ENCODE peak calls at places on chromosome 18, in eight cellular contexts. S is prostate gland, T is A549, H is uterus, F is testis, P is stomach, E is body of pancreas, I is heart left ventricle. V is an unnamed sample.

GRCh38 chr18:7668392-7668791 is 101.3 kb downstream of the PTPRM start:
- DNase-seq in S (no peak), T (no peak), H (no peak), F (no peak), P (no peak), E (no peak), I (no peak), V (no peak)

GRCh38 chr18:35582899-35583558 is 1.5 kb downstream of the GALNT1 start:
- DNase-seq in S (peak; percentile 26), T (no peak), H (no peak), F (no peak), P (no peak), E (no peak), I (no peak), V (no peak)

GRCh38 chr18:80202264-80202998 is 44.9 kb downstream of the PARD6G start:
- DNase-seq in S (no peak), T (no peak), H (no peak), F (no peak), P (no peak), E (no peak), I (no peak), V (peak; percentile 43)

GRCh38 chr18:7978834-7979233 is 411.7 kb downstream of the PTPRM start:
- DNase-seq in S (no peak), T (no peak), H (no peak), F (no peak), P (no peak), E (no peak), I (no peak), V (no peak)

GRCh38 chr18:32018331-32019250 is at the start of gene RNF125:
- DNase-seq in S (peak; percentile 66), T (peak; percentile 39), H (peak; percentile 47), F (peak; percentile 71), P (peak; percentile 84), E (peak; percentile 77), I (peak; percentile 79), V (no peak)

GRCh38 chr18:21739604-21740473 is 753 bp upstream of the MIB1 start:
- DNase-seq in S (no peak), T (no peak), H (peak; percentile 28), F (peak; percentile 26), P (no peak), E (no peak), I (peak; percentile 17), V (no peak)

GRCh38 chr18:45050712-45051639 is 370.3 kb downstream of the SETBP1 start:
- DNase-seq in S (no peak), T (peak; percentile 6), H (no peak), F (no peak), P (no peak), E (no peak), I (no peak), V (no peak)

GRCh38 chr18:48832961-48833700 is 117.6 kb downstream of the SMAD7 start:
- DNase-seq in S (no peak), T (peak; percentile 19), H (peak; percentile 30), F (peak; percentile 12), P (peak; percentile 45), E (peak; percentile 43), I (peak; percentile 54), V (peak; percentile 58)

GRCh38 chr18:52902188-52902587 is 562.2 kb downstream of the DCC start:
- DNase-seq in S (no peak), T (no peak), H (no peak), F (no peak), P (no peak), E (no peak), I (no peak), V (no peak)

GRCh38 chr18:79702906-79703305 is 23.3 kb downstream of the CTDP1 start:
- DNase-seq in S (no peak), T (no peak), H (no peak), F (no peak), P (no peak), E (no peak), I (no peak), V (no peak)

GRCh38 chr18:35267161-35267651 is 22.8 kb downstream of the ZSCAN30 start:
- DNase-seq in S (peak; percentile 53), T (no peak), H (peak; percentile 78), F (peak; percentile 82), P (peak; percentile 80), E (peak; percentile 75), I (peak; percentile 84), V (no peak)

GRCh38 chr18:36851202-36851590 is 22.3 kb downstream of the KIAA1328 start:
- DNase-seq in S (no peak), T (no peak), H (no peak), F (no peak), P (no peak), E (no peak), I (no peak), V (no peak)

GRCh38 chr18:10530852-10531251 is 5.0 kb downstream of the NAPG start:
- DNase-seq in S (no peak), T (no peak), H (no peak), F (no peak), P (no peak), E (no peak), I (no peak), V (no peak)

GRCh38 chr18:3183103-3183717 is 36.6 kb downstream of the MYOM1 start:
- DNase-seq in S (no peak), T (no peak), H (no peak), F (no peak), P (no peak), E (no peak), I (peak; percentile 50), V (no peak)

GRCh38 chr18:3400567-3401296 is 49.2 kb upstream of the TGIF1 start:
- DNase-seq in S (no peak), T (no peak), H (no peak), F (no peak), P (no peak), E (no peak), I (no peak), V (no peak)

GRCh38 chr18:26429535-26429934 is 118.8 kb downstream of the KCTD1 start:
- DNase-seq in S (no peak), T (peak; percentile 66), H (peak; percentile 40), F (peak; percentile 28), P (no peak), E (no peak), I (no peak), V (no peak)

GRCh38 chr18:49127606-49128190 is 176.9 kb upstream of the SMAD7 start:
- DNase-seq in S (no peak), T (no peak), H (no peak), F (no peak), P (no peak), E (no peak), I (no peak), V (no peak)

GRCh38 chr18:6793986-6794385 is 64.5 kb downstream of the ARHGAP28 start:
- DNase-seq in S (no peak), T (no peak), H (no peak), F (no peak), P (no peak), E (no peak), I (no peak), V (no peak)

GRCh38 chr18:5415665-5416064 is 120.1 kb upstream of the ZBTB14 start:
- DNase-seq in S (no peak), T (no peak), H (no peak), F (no peak), P (no peak), E (no peak), I (no peak), V (no peak)

GRCh38 chr18:22591231-22591630 is 173.5 kb upstream of the CTAGE1 start:
- DNase-seq in S (no peak), T (no peak), H (no peak), F (no peak), P (no peak), E (no peak), I (no peak), V (no peak)

GRCh38 chr18:48293954-48294893 is 115.0 kb downstream of the ZBTB7C start:
- DNase-seq in S (no peak), T (no peak), H (no peak), F (peak; percentile 11), P (no peak), E (peak; percentile 49), I (no peak), V (peak; percentile 93)

GRCh38 chr18:43061318-43061717 is 54.2 kb downstream of the RIT2 start:
- DNase-seq in S (no peak), T (no peak), H (no peak), F (no peak), P (no peak), E (no peak), I (no peak), V (no peak)

GRCh38 chr18:37019157-37019571 is 190.2 kb downstream of the KIAA1328 start:
- DNase-seq in S (no peak), T (no peak), H (no peak), F (no peak), P (no peak), E (peak; percentile 28), I (no peak), V (no peak)

GRCh38 chr18:55234366-55235093 is 275.3 kb upstream of the CCDC68 start:
- DNase-seq in S (peak; percentile 80), T (peak; percentile 32), H (peak; percentile 84), F (peak; percentile 92), P (peak; percentile 84), E (peak; percentile 81), I (peak; percentile 75), V (no peak)
- H3K27ac ChIP-seq in S (no peak overlapping the region), T (no peak overlapping the region), H (peak overlapping the region; percentile 52), F (no peak overlapping the region), P (no peak overlapping the region), E (no peak overlapping the region), I (peak overlapping the region; percentile 72), V (peak overlapping the region; percentile 37)

GRCh38 chr18:755506-755905 is 43.1 kb upstream of the ENOSF1 start:
- DNase-seq in S (no peak), T (no peak), H (no peak), F (no peak), P (no peak), E (no peak), I (no peak), V (no peak)
- TF ChIP-seq POLR2A in S (no peak), T (no peak), H (no peak), F (no peak), P (no peak), E (no peak), I (no peak), V (no peak)

GRCh38 chr18:46214435-46214834 is 110.2 kb downstream of the HAUS1 start:
- DNase-seq in S (no peak), T (no peak), H (no peak), F (no peak), P (no peak), E (no peak), I (no peak), V (no peak)
- H3K27ac ChIP-seq in S (no peak overlapping the region), T (no peak overlapping the region), H (no peak overlapping the region), F (no peak overlapping the region), P (no peak overlapping the region), E (no peak overlapping the region), I (no peak overlapping the region), V (no peak overlapping the region)

DNA sequence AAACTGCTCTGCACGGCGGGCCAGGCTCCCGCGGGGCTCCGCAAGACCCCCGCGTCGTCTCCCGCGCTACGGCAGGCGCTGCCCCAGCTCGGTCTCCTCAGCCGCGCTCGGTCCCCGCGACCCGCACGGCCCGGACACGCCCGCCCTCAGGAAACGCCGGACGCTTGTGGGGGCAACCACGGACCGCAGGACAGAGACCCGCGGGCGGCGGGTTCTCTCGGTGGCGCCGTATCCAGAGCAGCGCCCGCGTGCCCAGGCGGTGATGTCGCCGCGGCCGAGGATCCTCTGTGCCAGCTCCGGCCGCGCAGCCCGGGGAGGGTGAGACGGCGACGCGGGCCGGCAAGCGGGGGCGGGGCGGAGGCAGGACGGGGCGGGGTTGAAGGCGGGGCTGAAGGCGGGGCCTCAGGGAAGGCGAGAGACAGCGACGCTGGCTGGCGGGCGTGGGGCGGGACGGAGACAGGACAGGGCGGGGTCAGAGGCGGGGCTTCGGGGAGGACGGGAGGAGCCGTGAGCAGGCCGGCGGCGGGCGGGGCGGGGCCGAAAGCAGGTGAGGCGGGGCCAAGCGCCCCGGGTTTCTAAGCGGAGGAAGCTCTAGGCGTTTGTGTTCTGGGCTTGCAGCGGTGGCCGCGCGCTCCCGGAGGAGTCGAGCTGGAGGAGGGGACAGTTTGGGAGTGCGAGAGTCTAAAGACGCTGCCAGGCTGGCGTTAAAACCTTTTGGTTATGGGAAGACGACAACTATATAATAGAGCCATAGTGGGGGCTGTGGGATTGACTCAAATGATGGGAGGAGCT is at the start of gene DSEL:
- DNase-seq in S (peak; percentile 98), T (peak; percentile 53), H (peak; percentile 98), F (peak; percentile 99), P (peak; percentile 98), E (peak; percentile 98), I (peak; percentile 98), V (peak; percentile 96)
- TF ChIP-seq POLR2A in S (peak; percentile 51), T (peak; percentile 26), H (peak; percentile 42), F (no peak), P (no peak), E (peak; percentile 56), I (peak; percentile 38), V (no peak)